ENCODE peak calls at places on chromosomes 3 and 15, in six cellular contexts. A is neuronal stem cell, K is H9, V is mesenchymal stem cell, Q is H1, Y is trophoblast cell. T is an unnamed sample.

GRCh38 chr3:105997800-105998526 is 129.2 kb upstream of the CBLB start:
- DNase-seq in A (no peak), K (no peak), V (peak; percentile 94), Q (no peak), Y (peak; percentile 95), T (peak; percentile 95)

GRCh38 chr3:22475665-22476064 is 724.7 kb upstream of the ZNF385D start:
- DNase-seq in A (no peak), K (no peak), V (no peak), Q (no peak), Y (no peak), T (no peak)

GRCh38 chr3:64666171-64666581 is 21.6 kb downstream of the ADAMTS9 start:
- DNase-seq in A (no peak), K (no peak), V (no peak), Q (no peak), Y (peak; percentile 81), T (no peak)

GRCh38 chr15:95132774-95133173 is 901.4 kb downstream of the MCTP2 start:
- DNase-seq in A (no peak), K (no peak), V (peak; percentile 62), Q (no peak), Y (peak; percentile 67), T (peak; percentile 88)

GRCh38 chr15:74783072-74783807 is 1.4 kb downstream of the CSK start:
- DNase-seq in A (no peak), K (no peak), V (peak; percentile 58), Q (no peak), Y (peak; percentile 73), T (peak; percentile 36)

GRCh38 chr3:72379500-72380187 is 468.6 kb downstream of the SHQ1 start:
- DNase-seq in A (no peak), K (no peak), V (no peak), Q (no peak), Y (no peak), T (no peak)

GRCh38 chr15:34648335-34648631 is 64.8 kb upstream of the GOLGA8B start:
- DNase-seq in A (no peak), K (no peak), V (no peak), Q (no peak), Y (no peak), T (no peak)

GRCh38 chr15:73359653-73360052 is 9.1 kb downstream of the HCN4 start:
- DNase-seq in A (no peak), K (no peak), V (no peak), Q (no peak), Y (no peak), T (no peak)

GRCh38 chr3:62607287-62608029 is 234.1 kb upstream of the FEZF2 start:
- DNase-seq in A (no peak), K (no peak), V (no peak), Q (no peak), Y (no peak), T (peak; percentile 28)

GRCh38 chr3:98807011-98807410 is 43.9 kb downstream of the ST3GAL6 start:
- DNase-seq in A (no peak), K (no peak), V (no peak), Q (no peak), Y (peak; percentile 84), T (peak; percentile 49)

GRCh38 chr15:48759921-48760320 is 50.9 kb downstream of the CEP152 start:
- DNase-seq in A (no peak), K (no peak), V (no peak), Q (no peak), Y (peak; percentile 72), T (no peak)

GRCh38 chr3:12963869-12964712 is 109.1 kb downstream of the IQSEC1 start:
- DNase-seq in A (no peak), K (no peak), V (peak; percentile 82), Q (no peak), Y (peak; percentile 27), T (peak; percentile 43)

GRCh38 chr3:73623316-73623715 is 1.4 kb downstream of the PDZRN3 start:
- DNase-seq in A (no peak), K (no peak), V (peak; percentile 36), Q (no peak), Y (no peak), T (peak; percentile 28)

GRCh38 chr3:145170101-145170500 is 990.9 kb downstream of the PLOD2 start:
- DNase-seq in A (no peak), K (no peak), V (no peak), Q (no peak), Y (no peak), T (no peak)

GRCh38 chr15:67422296-67422695 is 98.6 kb upstream of the C15orf61 start:
- DNase-seq in A (no peak), K (no peak), V (no peak), Q (no peak), Y (no peak), T (no peak)

GRCh38 chr3:69867941-69868505 is 128.8 kb downstream of the MITF start:
- DNase-seq in A (no peak), K (no peak), V (peak; percentile 27), Q (no peak), Y (peak; percentile 64), T (peak; percentile 61)

GRCh38 chr15:66278671-66279070 is 14.7 kb upstream of the DIS3L start:
- DNase-seq in A (no peak), K (no peak), V (no peak), Q (no peak), Y (peak; percentile 87), T (no peak)

GRCh38 chr3:129378949-129379348 is 49.5 kb downstream of the EFCAB12 start:
- DNase-seq in A (no peak), K (no peak), V (peak; percentile 18), Q (no peak), Y (no peak), T (no peak)

GRCh38 chr3:126998320-126998719 is 15.4 kb downstream of the PLXNA1 start:
- DNase-seq in A (no peak), K (no peak), V (no peak), Q (no peak), Y (no peak), T (no peak)

GRCh38 chr15:35078221-35078915 is 6.7 kb downstream of the NANOGP8 start:
- DNase-seq in A (peak; percentile 33), K (peak; percentile 63), V (peak; percentile 50), Q (no peak), Y (peak; percentile 72), T (peak; percentile 72)

GRCh38 chr15:90610220-90610619 is 80.5 kb downstream of the CRTC3 start:
- DNase-seq in A (no peak), K (no peak), V (peak; percentile 48), Q (no peak), Y (no peak), T (peak; percentile 89)

GRCh38 chr3:124636863-124637296 is 93.4 kb upstream of the UMPS start:
- DNase-seq in A (no peak), K (no peak), V (no peak), Q (no peak), Y (no peak), T (no peak)

GRCh38 chr15:57172925-57173324 is 203.4 kb upstream of the CGNL1 start:
- DNase-seq in A (no peak), K (no peak), V (no peak), Q (no peak), Y (no peak), T (peak; percentile 49)

GRCh38 chr3:106029941-106030619 is 161.3 kb upstream of the CBLB start:
- DNase-seq in A (no peak), K (no peak), V (no peak), Q (no peak), Y (no peak), T (peak; percentile 40)

GRCh38 chr15:82548700-82549099 is 8.4 kb upstream of the RPS17 start:
- DNase-seq in A (no peak), K (no peak), V (no peak), Q (no peak), Y (no peak), T (peak; percentile 12)

GRCh38 chr3:27960133-27960532 is 238.0 kb upstream of the EOMES start:
- DNase-seq in A (no peak), K (no peak), V (no peak), Q (no peak), Y (no peak), T (peak; percentile 1)

GRCh38 chr15:91664224-91664836 is 189.2 kb upstream of the SLCO3A1 start:
- DNase-seq in A (no peak), K (no peak), V (no peak), Q (no peak), Y (no peak), T (no peak)

GRCh38 chr15:96460106-96460505 is 129.6 kb downstream of the NR2F2 start:
- DNase-seq in A (no peak), K (no peak), V (no peak), Q (no peak), Y (no peak), T (no peak)

GRCh38 chr3:143329567-143330164 is 210.1 kb downstream of the CHST2 start:
- DNase-seq in A (no peak), K (peak; percentile 33), V (no peak), Q (no peak), Y (peak; percentile 44), T (no peak)

GRCh38 chr3:16606398-16606797 is 1.2 kb upstream of the DAZL start:
- DNase-seq in A (no peak), K (no peak), V (no peak), Q (no peak), Y (peak; percentile 95), T (no peak)

GRCh38 chr15:74541494-74542191 is 623 bp downstream of the ARID3B start:
- DNase-seq in A (peak; percentile 31), K (peak; percentile 46), V (peak; percentile 76), Q (peak; percentile 59), Y (peak; percentile 80), T (peak; percentile 78)

GRCh38 chr3:125003369-125003853 is 52.4 kb downstream of the HEG1 start:
- DNase-seq in A (no peak), K (no peak), V (peak; percentile 67), Q (no peak), Y (no peak), T (peak; percentile 72)

GRCh38 chr15:35624881-35625280 is 78.9 kb upstream of the DPH6 start:
- DNase-seq in A (no peak), K (no peak), V (peak; percentile 84), Q (no peak), Y (peak; percentile 86), T (peak; percentile 92)

GRCh38 chr15:63435416-63435815 is 53.8 kb upstream of the CA12 start:
- DNase-seq in A (no peak), K (no peak), V (no peak), Q (no peak), Y (no peak), T (no peak)
- H2AK5ac ChIP-seq in A (peak overlapping the region; percentile 45), K (no peak overlapping the region), V (no peak overlapping the region), Q (no peak overlapping the region), Y (no peak overlapping the region), T (no peak overlapping the region)

GRCh38 chr15:51270706-51271105 is 67.7 kb downstream of the CYP19A1 start:
- DNase-seq in A (no peak), K (no peak), V (no peak), Q (no peak), Y (peak; percentile 24), T (no peak)
- H3K14ac ChIP-seq in A (no peak overlapping the region), K (no peak overlapping the region), V (no peak overlapping the region), Q (no peak overlapping the region), Y (no peak overlapping the region), T (no peak overlapping the region)

GRCh38 chr3:193992062-193992461 is 143.9 kb upstream of the HES1 start:
- DNase-seq in A (no peak), K (no peak), V (no peak), Q (peak; percentile 20), Y (no peak), T (no peak)
- H2AK5ac ChIP-seq in A (no peak overlapping the region), K (no peak overlapping the region), V (no peak overlapping the region), Q (no peak overlapping the region), Y (no peak overlapping the region), T (no peak overlapping the region)

DNA sequence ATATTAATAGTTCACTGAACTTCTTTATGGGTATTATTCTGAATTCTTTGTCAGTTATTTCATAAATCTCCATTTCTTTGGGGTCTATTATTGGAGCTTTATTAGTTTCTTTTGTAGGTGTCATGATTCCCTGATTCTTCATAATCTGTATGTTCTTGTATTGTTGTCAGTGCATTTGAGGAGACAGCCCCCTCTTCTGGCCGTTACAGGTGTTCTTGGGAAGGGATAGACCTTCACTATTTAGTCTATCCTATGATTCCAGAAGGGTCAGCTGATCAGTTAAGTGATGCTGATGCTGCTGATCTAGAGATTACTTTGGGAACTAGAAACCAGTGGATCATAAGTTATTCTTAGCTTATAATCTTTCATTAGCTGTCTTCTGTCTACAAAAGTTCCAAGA is 34.9 kb downstream of the TMEM39A start:
- DNase-seq in A (no peak), K (peak; percentile 39), V (no peak), Q (no peak), Y (no peak), T (no peak)
- H3K14ac ChIP-seq in A (no peak overlapping the region), K (no peak overlapping the region), V (no peak overlapping the region), Q (no peak overlapping the region), Y (no peak overlapping the region), T (no peak overlapping the region)

T was measured in IMR-90.